ENCODE peak calls at places on chromosome 16, in four cellular contexts. D, A, M and K are unnamed samples.

GRCh38 chr16:12646098-12646489 is 157.6 kb downstream of the CPPED1 start:
- DNase-seq in D (no peak), A (no peak), M (no peak), K (no peak)

GRCh38 chr16:85190572-85190971 is 78.3 kb upstream of the CIBAR2 start:
- DNase-seq in M (no peak), D (no peak), A (no peak), K (peak)

GRCh38 chr16:54118846-54119245 is 167.7 kb downstream of the IRX3 start:
- DNase-seq in A (no peak), D (no peak), M (no peak), K (no peak)

GRCh38 chr16:24504467-24505345 is 34.7 kb upstream of the RBBP6 start:
- DNase-seq in A (peak), D (peak), M (peak), K (peak)

GRCh38 chr16:50372611-50373344 is 4.0 kb upstream of the BRD7 start:
- DNase-seq in M (no peak), A (peak), D (no peak), K (no peak)

GRCh38 chr16:22035094-22035675 is 27.3 kb downstream of the MOSMO start:
- DNase-seq in M (no peak), D (peak), A (no peak), K (peak)

GRCh38 chr16:88973007-88973410 is 4.0 kb downstream of the CBFA2T3 start:
- DNase-seq in D (peak), M (no peak), A (no peak), K (peak)

GRCh38 chr16:54602666-54603065 is 316.1 kb upstream of the IRX3 start:
- DNase-seq in M (no peak), A (no peak), D (no peak), K (no peak)

GRCh38 chr16:84144301-84144858 is 597 bp downstream of the HSDL1 start:
- DNase-seq in M (peak), A (peak), D (peak), K (peak)

GRCh38 chr16:14669776-14670175 is 24.3 kb downstream of the PLA2G10 start:
- DNase-seq in M (no peak), D (no peak), A (no peak), K (peak)

GRCh38 chr16:2194166-2194834 is 2.1 kb downstream of the CASKIN1 start:
- DNase-seq in D (no peak), M (no peak), A (no peak), K (no peak)